ENCODE peak calls at places on chromosomes 13 and 19, in six cellular contexts. One of them, this sample, is unnamed. For H3K27me3, the result is how much of the 10 kb centered on the place peaks cover.

GRCh38 chr19:42284641-42285341 is 15.7 kb downstream of the CIC start:
- DNase-seq in pancreas: peak
- DNase-seq in Peyer's patch: no peak
- DNase-seq in sigmoid colon: peak
- DNase-seq in GM06990: no peak
- DNase-seq in heart right ventricle: peak
- DNase-seq in this sample: no peak

GRCh38 chr13:98476538-98476966 is 100.4 kb downstream of the STK24 start:
- DNase-seq in Peyer's patch: no peak
- DNase-seq in GM06990: peak
- DNase-seq in sigmoid colon: peak
- DNase-seq in heart right ventricle: no peak
- DNase-seq in pancreas: peak
- DNase-seq in this sample: peak

GRCh38 chr19:46772170-46773017 is 16.0 kb downstream of the SLC1A5 start:
- DNase-seq in heart right ventricle: no peak
- DNase-seq in pancreas: no peak
- DNase-seq in GM06990: no peak
- DNase-seq in Peyer's patch: no peak
- DNase-seq in sigmoid colon: no peak
- DNase-seq in this sample: no peak

GRCh38 chr13:112905619-112905989 is 63.4 kb upstream of the MCF2L start:
- DNase-seq in heart right ventricle: no peak
- DNase-seq in pancreas: no peak
- DNase-seq in GM06990: no peak
- DNase-seq in sigmoid colon: no peak
- DNase-seq in Peyer's patch: no peak
- DNase-seq in this sample: no peak

GRCh38 chr19:21463449-21464105 is 41.8 kb upstream of the ZNF429 start:
- DNase-seq in pancreas: peak
- DNase-seq in heart right ventricle: peak
- DNase-seq in sigmoid colon: no peak
- DNase-seq in GM06990: peak
- DNase-seq in Peyer's patch: no peak
- DNase-seq in this sample: peak

GRCh38 chr13:19927117-19927734 is 31.3 kb upstream of the ZMYM2 start:
- DNase-seq in heart right ventricle: no peak
- DNase-seq in pancreas: no peak
- DNase-seq in Peyer's patch: no peak
- DNase-seq in GM06990: no peak
- DNase-seq in sigmoid colon: no peak
- DNase-seq in this sample: no peak

GRCh38 chr13:109401307-109401706 is 385.1 kb downstream of the IRS2 start:
- DNase-seq in sigmoid colon: no peak
- DNase-seq in pancreas: no peak
- DNase-seq in Peyer's patch: no peak
- DNase-seq in heart right ventricle: no peak
- DNase-seq in GM06990: no peak
- DNase-seq in this sample: no peak

GRCh38 chr19:41601771-41602170 is 25.1 kb downstream of the CEACAM4 start:
- DNase-seq in heart right ventricle: no peak
- DNase-seq in pancreas: no peak
- DNase-seq in GM06990: no peak
- DNase-seq in sigmoid colon: no peak
- DNase-seq in Peyer's patch: no peak
- DNase-seq in this sample: no peak

GRCh38 chr19:41023193-41023592 is 32.1 kb downstream of the CYP2B6 start:
- DNase-seq in pancreas: no peak
- DNase-seq in heart right ventricle: no peak
- DNase-seq in sigmoid colon: no peak
- DNase-seq in GM06990: no peak
- DNase-seq in Peyer's patch: no peak
- DNase-seq in this sample: no peak

GRCh38 chr13:33524086-33524485 is 238.5 kb upstream of the STARD13 start:
- DNase-seq in pancreas: no peak
- DNase-seq in sigmoid colon: no peak
- DNase-seq in heart right ventricle: no peak
- DNase-seq in Peyer's patch: no peak
- DNase-seq in GM06990: no peak
- DNase-seq in this sample: no peak

GRCh38 chr19:9836021-9836420 is 903 bp downstream of the PIN1 start:
- DNase-seq in pancreas: no peak
- DNase-seq in GM06990: no peak
- DNase-seq in sigmoid colon: no peak
- DNase-seq in heart right ventricle: no peak
- DNase-seq in Peyer's patch: no peak
- DNase-seq in this sample: no peak

GRCh38 chr13:20001351-20001750 is 42.8 kb downstream of the ZMYM2 start:
- DNase-seq in GM06990: no peak
- DNase-seq in heart right ventricle: no peak
- DNase-seq in sigmoid colon: no peak
- DNase-seq in pancreas: no peak
- DNase-seq in Peyer's patch: no peak
- DNase-seq in this sample: no peak

GRCh38 chr13:26558074-26558805 is 757 bp downstream of the WASF3 start:
- DNase-seq in pancreas: peak
- DNase-seq in sigmoid colon: no peak
- DNase-seq in Peyer's patch: no peak
- DNase-seq in GM06990: no peak
- DNase-seq in heart right ventricle: no peak
- DNase-seq in this sample: no peak

GRCh38 chr19:48630289-48631036 is 6.7 kb downstream of the DBP start:
- DNase-seq in Peyer's patch: peak
- DNase-seq in GM06990: no peak
- DNase-seq in sigmoid colon: peak
- DNase-seq in pancreas: peak
- DNase-seq in heart right ventricle: peak
- DNase-seq in this sample: no peak

GRCh38 chr19:15291089-15291488 is 41.2 kb downstream of the BRD4 start:
- DNase-seq in pancreas: no peak
- DNase-seq in heart right ventricle: no peak
- DNase-seq in GM06990: no peak
- DNase-seq in Peyer's patch: peak
- DNase-seq in sigmoid colon: no peak
- DNase-seq in this sample: no peak

GRCh38 chr19:1441677-1442438 is 3.7 kb downstream of the RPS15 start:
- DNase-seq in Peyer's patch: no peak
- DNase-seq in GM06990: no peak
- DNase-seq in heart right ventricle: no peak
- DNase-seq in sigmoid colon: no peak
- DNase-seq in pancreas: no peak
- DNase-seq in this sample: no peak

GRCh38 chr13:35771898-35772297 is 295.4 kb upstream of the MAB21L1 start:
- DNase-seq in GM06990: no peak
- DNase-seq in pancreas: no peak
- DNase-seq in heart right ventricle: no peak
- DNase-seq in Peyer's patch: no peak
- DNase-seq in sigmoid colon: no peak
- DNase-seq in this sample: peak

GRCh38 chr13:110390572-110390971 is 83.5 kb downstream of the COL4A2 start:
- DNase-seq in GM06990: no peak
- DNase-seq in pancreas: no peak
- DNase-seq in heart right ventricle: no peak
- DNase-seq in sigmoid colon: no peak
- DNase-seq in Peyer's patch: no peak
- DNase-seq in this sample: no peak

GRCh38 chr13:90797335-90797734 is 550.2 kb upstream of the MIR17HG start:
- DNase-seq in sigmoid colon: no peak
- DNase-seq in heart right ventricle: no peak
- DNase-seq in Peyer's patch: no peak
- DNase-seq in GM06990: no peak
- DNase-seq in pancreas: no peak
- DNase-seq in this sample: no peak

GRCh38 chr13:62250501-62251175 is 835.0 kb upstream of the PCDH20 start:
- DNase-seq in sigmoid colon: no peak
- DNase-seq in Peyer's patch: no peak
- DNase-seq in GM06990: no peak
- DNase-seq in heart right ventricle: no peak
- DNase-seq in pancreas: no peak
- DNase-seq in this sample: no peak

GRCh38 chr19:53015730-53016129 is 2.0 kb downstream of the ERVV-1 start:
- DNase-seq in GM06990: no peak
- DNase-seq in pancreas: no peak
- DNase-seq in sigmoid colon: no peak
- DNase-seq in Peyer's patch: no peak
- DNase-seq in heart right ventricle: no peak
- DNase-seq in this sample: no peak

GRCh38 chr13:33106656-33107402 is 90.6 kb downstream of the KL start:
- DNase-seq in Peyer's patch: no peak
- DNase-seq in pancreas: no peak
- DNase-seq in sigmoid colon: no peak
- DNase-seq in heart right ventricle: no peak
- DNase-seq in GM06990: no peak
- DNase-seq in this sample: no peak

GRCh38 chr13:98144501-98145350 is 1.8 kb downstream of the FARP1 start:
- DNase-seq in Peyer's patch: no peak
- DNase-seq in sigmoid colon: no peak
- DNase-seq in pancreas: no peak
- DNase-seq in GM06990: no peak
- DNase-seq in heart right ventricle: no peak
- DNase-seq in this sample: no peak

GRCh38 chr13:113794086-113794485 is 35.1 kb downstream of the TMEM255B start:
- DNase-seq in pancreas: peak
- DNase-seq in GM06990: no peak
- DNase-seq in heart right ventricle: no peak
- DNase-seq in sigmoid colon: no peak
- DNase-seq in Peyer's patch: peak
- DNase-seq in this sample: no peak

GRCh38 chr19:46284635-46285034 is 12.2 kb upstream of the HIF3A start:
- DNase-seq in GM06990: no peak
- DNase-seq in Peyer's patch: no peak
- DNase-seq in sigmoid colon: no peak
- DNase-seq in heart right ventricle: no peak
- DNase-seq in pancreas: no peak
- DNase-seq in this sample: no peak

GRCh38 chr19:44308011-44308410 is 3.2 kb upstream of the ZNF235 start:
- DNase-seq in Peyer's patch: no peak
- DNase-seq in pancreas: no peak
- DNase-seq in GM06990: no peak
- DNase-seq in heart right ventricle: no peak
- DNase-seq in sigmoid colon: no peak
- DNase-seq in this sample: no peak

GRCh38 chr19:2113436-2114211 is 16.9 kb downstream of the IZUMO4 start:
- DNase-seq in GM06990: no peak
- DNase-seq in heart right ventricle: no peak
- DNase-seq in Peyer's patch: no peak
- DNase-seq in sigmoid colon: no peak
- DNase-seq in pancreas: no peak
- DNase-seq in this sample: no peak

GRCh38 chr19:13557756-13558398 is 51.6 kb upstream of the CACNA1A start:
- DNase-seq in heart right ventricle: no peak
- DNase-seq in sigmoid colon: no peak
- DNase-seq in Peyer's patch: no peak
- DNase-seq in pancreas: no peak
- DNase-seq in GM06990: no peak
- DNase-seq in this sample: no peak

GRCh38 chr13:91904005-91904404 is 505.6 kb downstream of the GPC5 start:
- DNase-seq in Peyer's patch: no peak
- DNase-seq in pancreas: no peak
- DNase-seq in heart right ventricle: no peak
- DNase-seq in sigmoid colon: no peak
- DNase-seq in GM06990: peak
- DNase-seq in this sample: peak

GRCh38 chr13:99086149-99086868 is 108.4 kb upstream of the DOCK9 start:
- DNase-seq in heart right ventricle: peak
- DNase-seq in Peyer's patch: peak
- DNase-seq in GM06990: peak
- DNase-seq in pancreas: peak
- DNase-seq in sigmoid colon: peak
- DNase-seq in this sample: no peak

GRCh38 chr13:41311607-41312500 is 787 bp downstream of the NAA16 start:
- DNase-seq in heart right ventricle: peak
- DNase-seq in GM06990: peak
- DNase-seq in sigmoid colon: peak
- DNase-seq in Peyer's patch: peak
- DNase-seq in pancreas: no peak
- DNase-seq in this sample: no peak

GRCh38 chr13:31904941-31905824 is 126.4 kb upstream of the FRY start:
- DNase-seq in GM06990: no peak
- DNase-seq in sigmoid colon: no peak
- DNase-seq in pancreas: no peak
- DNase-seq in heart right ventricle: no peak
- DNase-seq in Peyer's patch: no peak
- DNase-seq in this sample: no peak
- H3K4me3 ChIP-seq in GM06990: no peak
- H3K4me3 ChIP-seq in sigmoid colon: no peak
- H3K4me3 ChIP-seq in pancreas: no peak
- H3K4me3 ChIP-seq in heart right ventricle: no peak
- H3K4me3 ChIP-seq in Peyer's patch: no peak
- H3K4me3 ChIP-seq in this sample: no peak

DNA sequence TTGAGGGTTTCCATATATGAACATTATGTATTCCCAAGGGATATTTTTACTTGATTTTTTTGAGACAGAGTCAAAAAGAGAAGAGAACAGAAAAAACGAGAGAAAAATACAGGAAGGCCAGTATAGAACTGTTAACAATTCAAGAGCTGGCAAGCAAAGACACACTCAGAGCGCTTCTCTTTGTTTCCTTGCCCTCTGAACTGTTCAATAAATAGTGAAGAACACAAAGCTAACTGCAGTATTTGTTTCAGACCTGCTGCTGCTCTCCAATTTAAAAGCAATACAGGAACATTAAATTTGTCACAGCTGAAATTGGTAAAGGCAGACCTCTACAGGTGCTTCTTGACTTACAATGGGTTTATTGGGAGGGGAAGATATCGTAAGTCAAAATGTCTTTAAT is 14.0 kb upstream of the NEK3 start:
- DNase-seq in heart right ventricle: no peak
- DNase-seq in Peyer's patch: no peak
- DNase-seq in GM06990: no peak
- DNase-seq in sigmoid colon: no peak
- DNase-seq in pancreas: no peak
- DNase-seq in this sample: no peak
- H3K27me3 ChIP-seq in heart right ventricle: under half
- H3K27me3 ChIP-seq in Peyer's patch: under half
- H3K27me3 ChIP-seq in GM06990: under half
- H3K27me3 ChIP-seq in sigmoid colon: under half
- H3K27me3 ChIP-seq in pancreas: under half
- H3K27me3 ChIP-seq in this sample: under half

GRCh38 chr13:23684647-23685046 is 114.4 kb downstream of the TNFRSF19 start:
- DNase-seq in pancreas: no peak
- DNase-seq in Peyer's patch: no peak
- DNase-seq in GM06990: no peak
- DNase-seq in heart right ventricle: no peak
- DNase-seq in sigmoid colon: no peak
- DNase-seq in this sample: no peak
- TF ChIP-seq CTCF in pancreas: no peak
- TF ChIP-seq CTCF in Peyer's patch: no peak
- TF ChIP-seq CTCF in GM06990: no peak
- TF ChIP-seq CTCF in heart right ventricle: no peak
- TF ChIP-seq CTCF in sigmoid colon: no peak
- TF ChIP-seq CTCF in this sample: no peak

DNA sequence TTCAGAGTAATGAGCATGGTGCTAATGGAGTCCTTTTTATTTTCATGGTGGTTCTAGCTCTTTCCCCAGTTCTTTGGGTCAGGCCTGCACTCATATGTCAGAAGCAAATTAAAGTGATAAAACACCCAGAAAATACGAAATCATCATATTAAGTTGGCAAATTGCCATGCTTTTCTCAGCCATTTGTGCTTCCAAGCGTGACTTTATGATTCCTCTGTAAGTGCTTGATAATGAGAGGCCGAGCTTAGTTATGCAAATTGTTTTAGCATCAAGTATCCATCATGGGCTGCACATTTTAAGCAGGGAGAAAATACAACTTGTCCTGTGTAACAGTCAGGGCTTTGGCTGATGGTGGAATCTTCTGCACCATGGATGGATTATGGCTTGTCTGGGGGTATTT is 45.2 kb downstream of the MTUS2 start:
- DNase-seq in GM06990: no peak
- DNase-seq in heart right ventricle: no peak
- DNase-seq in pancreas: no peak
- DNase-seq in sigmoid colon: no peak
- DNase-seq in Peyer's patch: no peak
- DNase-seq in this sample: no peak
- H3K4me3 ChIP-seq in GM06990: no peak
- H3K4me3 ChIP-seq in heart right ventricle: no peak
- H3K4me3 ChIP-seq in pancreas: no peak
- H3K4me3 ChIP-seq in sigmoid colon: no peak
- H3K4me3 ChIP-seq in Peyer's patch: no peak
- H3K4me3 ChIP-seq in this sample: no peak

This sample was measured in kidney epithelial cell.